ENCODE peak calls at places on chromosomes 13 and 19, in ten cellular contexts. N is tibial nerve, F is left lung, Q is neuronal stem cell, R is colonic mucosa, B is Karpas-422, O is choroid plexus epithelial cell, C is mucosa of descending colon, T is A549, W is stomach. X is an unnamed sample.

GRCh38 chr19:1046117-1046626 is 6.3 kb downstream of the ABCA7 start:
- DNase-seq in N (no peak), F (no peak), Q (no peak), R (no peak), B (no peak), O (no peak), C (no peak), T (no peak), W (no peak), X (no peak)

GRCh38 chr19:45901432-45901903 is 945 bp downstream of the MYPOP start:
- DNase-seq in N (no peak), F (peak), Q (no peak), R (peak), B (no peak), O (peak), C (peak), T (no peak), W (peak), X (peak)

GRCh38 chr19:12346896-12347295 is 13.5 kb upstream of the ZNF563 start:
- DNase-seq in N (no peak), F (no peak), Q (no peak), R (no peak), B (peak), O (no peak), C (no peak), T (no peak), W (no peak), X (no peak)

GRCh38 chr13:92272177-92272576 is 873.8 kb downstream of the GPC5 start:
- DNase-seq in N (no peak), F (no peak), Q (no peak), R (no peak), B (no peak), O (peak), C (no peak), T (no peak), W (no peak), X (no peak)

GRCh38 chr13:49690133-49690989 is 925 bp downstream of the EBPL start:
- DNase-seq in N (no peak), F (no peak), Q (no peak), R (peak), B (no peak), O (peak), C (no peak), T (peak), W (peak), X (no peak)

GRCh38 chr13:46388308-46388707 is 1.3 kb upstream of the RUBCNL start:
- DNase-seq in N (no peak), F (no peak), Q (no peak), R (no peak), B (no peak), O (no peak), C (no peak), T (no peak), W (no peak), X (no peak)

GRCh38 chr13:40438022-40438692 is 228.3 kb downstream of the FOXO1 start:
- DNase-seq in N (no peak), F (no peak), Q (no peak), R (no peak), B (no peak), O (no peak), C (no peak), T (no peak), W (no peak), X (peak)

GRCh38 chr19:10835089-10835753 is 791 bp downstream of the TMED1 start:
- DNase-seq in N (no peak), F (no peak), Q (no peak), R (no peak), B (no peak), O (no peak), C (no peak), T (peak), W (peak), X (no peak)

GRCh38 chr13:103878891-103879605 is 812.8 kb upstream of the SLC10A2 start:
- DNase-seq in N (no peak), F (no peak), Q (no peak), R (no peak), B (no peak), O (peak), C (no peak), T (no peak), W (no peak), X (no peak)

GRCh38 chr13:103883152-103883551 is 816.9 kb upstream of the SLC10A2 start:
- DNase-seq in N (peak), F (peak), Q (peak), R (peak), B (no peak), O (peak), C (peak), T (peak), W (peak), X (no peak)

GRCh38 chr13:103883698-103884097 is 817.5 kb upstream of the SLC10A2 start:
- DNase-seq in N (no peak), F (no peak), Q (no peak), R (no peak), B (no peak), O (peak), C (no peak), T (no peak), W (no peak), X (no peak)

DNA sequence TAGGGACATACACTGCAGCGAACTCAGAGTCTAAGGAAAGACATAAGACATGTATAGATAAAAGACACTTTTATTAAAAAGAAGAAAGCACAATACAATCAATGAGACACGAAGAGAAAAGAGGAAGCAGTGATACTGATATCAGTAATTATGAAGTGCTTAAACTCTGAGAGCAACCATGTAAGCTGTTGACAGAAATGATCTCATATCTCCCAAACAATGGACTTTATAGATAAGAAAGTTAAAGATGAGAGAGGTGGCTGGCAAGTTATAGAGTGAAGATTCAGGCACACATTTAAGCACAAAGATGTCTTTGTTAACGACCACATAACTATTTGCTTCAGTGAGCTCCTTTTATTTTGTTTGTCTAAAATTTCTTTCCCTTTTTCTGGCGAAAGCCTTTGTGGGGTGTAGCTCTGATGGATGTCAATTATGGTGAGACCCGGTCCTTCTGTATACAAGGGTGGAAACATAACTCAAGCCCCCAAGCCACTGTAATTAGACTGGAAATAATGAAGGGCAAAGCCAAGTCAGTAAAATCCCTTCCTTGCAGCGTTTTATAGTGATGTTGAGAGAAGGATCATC is 818.0 kb upstream of the SLC10A2 start:
- DNase-seq in N (no peak), F (no peak), Q (no peak), R (no peak), B (no peak), O (no peak), C (no peak), T (no peak), W (no peak), X (no peak)
- H3K4me3 ChIP-seq in N (no peak), F (no peak), Q (no peak), R (no peak), B (no peak), O (no peak), C (no peak), T (no peak), W (no peak), X (no peak)

GRCh38 chr13:20616059-20616797 is 49.3 kb downstream of the IFT88 start:
- DNase-seq in N (no peak), F (no peak), Q (no peak), R (no peak), B (no peak), O (peak), C (no peak), T (no peak), W (no peak), X (no peak)
- H3K4me3 ChIP-seq in N (no peak), F (no peak), Q (no peak), R (no peak), B (no peak), O (no peak), C (no peak), T (no peak), W (no peak), X (no peak)

GRCh38 chr13:71864981-71865857 is 1.8 kb downstream of the DACH1 start:
- DNase-seq in N (no peak), F (peak), Q (no peak), R (peak), B (no peak), O (no peak), C (peak), T (no peak), W (no peak), X (no peak)
- H3K4me3 ChIP-seq in N (peak), F (peak), Q (peak), R (peak), B (no peak), O (peak), C (peak), T (peak), W (peak), X (no peak)

DNA sequence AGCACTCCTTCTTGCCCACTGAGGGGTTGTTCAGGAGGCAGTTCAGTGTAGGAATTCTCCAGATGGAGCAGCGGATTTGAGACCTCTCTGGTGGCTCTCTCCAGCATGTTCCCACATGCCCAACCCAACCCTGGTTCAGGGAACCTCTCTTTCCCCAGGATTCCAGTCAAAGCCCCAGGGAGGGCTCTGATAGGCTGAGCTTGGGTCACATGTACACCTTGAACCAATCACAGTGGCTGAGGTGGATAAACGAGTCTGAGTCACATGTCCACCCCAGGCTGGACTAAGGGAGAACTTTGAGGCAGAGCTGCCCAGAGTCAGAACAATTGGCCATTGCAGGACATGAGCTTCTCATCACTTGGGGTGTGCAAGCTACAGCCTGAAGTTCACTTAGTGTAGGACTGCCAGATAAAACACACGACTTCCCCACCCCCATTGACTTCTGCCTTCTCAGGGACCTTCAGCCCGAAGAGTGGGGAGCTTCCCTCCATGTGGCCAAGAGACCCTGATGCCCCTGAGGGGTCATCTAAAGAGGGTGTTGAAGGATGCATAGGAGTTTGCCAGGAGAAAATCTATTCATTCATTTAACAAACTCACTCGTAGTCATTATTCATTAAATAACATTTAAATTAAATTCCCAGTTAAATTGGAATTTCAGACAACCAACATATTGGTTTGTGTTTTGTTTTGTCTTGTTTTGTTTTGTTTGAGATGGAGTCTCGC is 4.0 kb upstream of the MAST3 start:
- DNase-seq in N (no peak), F (no peak), Q (no peak), R (no peak), B (peak), O (peak), C (peak), T (peak), W (no peak), X (no peak)
- H3K4me3 ChIP-seq in N (no peak), F (no peak), Q (no peak), R (no peak), B (no peak), O (no peak), C (no peak), T (no peak), W (no peak), X (no peak)

DNA sequence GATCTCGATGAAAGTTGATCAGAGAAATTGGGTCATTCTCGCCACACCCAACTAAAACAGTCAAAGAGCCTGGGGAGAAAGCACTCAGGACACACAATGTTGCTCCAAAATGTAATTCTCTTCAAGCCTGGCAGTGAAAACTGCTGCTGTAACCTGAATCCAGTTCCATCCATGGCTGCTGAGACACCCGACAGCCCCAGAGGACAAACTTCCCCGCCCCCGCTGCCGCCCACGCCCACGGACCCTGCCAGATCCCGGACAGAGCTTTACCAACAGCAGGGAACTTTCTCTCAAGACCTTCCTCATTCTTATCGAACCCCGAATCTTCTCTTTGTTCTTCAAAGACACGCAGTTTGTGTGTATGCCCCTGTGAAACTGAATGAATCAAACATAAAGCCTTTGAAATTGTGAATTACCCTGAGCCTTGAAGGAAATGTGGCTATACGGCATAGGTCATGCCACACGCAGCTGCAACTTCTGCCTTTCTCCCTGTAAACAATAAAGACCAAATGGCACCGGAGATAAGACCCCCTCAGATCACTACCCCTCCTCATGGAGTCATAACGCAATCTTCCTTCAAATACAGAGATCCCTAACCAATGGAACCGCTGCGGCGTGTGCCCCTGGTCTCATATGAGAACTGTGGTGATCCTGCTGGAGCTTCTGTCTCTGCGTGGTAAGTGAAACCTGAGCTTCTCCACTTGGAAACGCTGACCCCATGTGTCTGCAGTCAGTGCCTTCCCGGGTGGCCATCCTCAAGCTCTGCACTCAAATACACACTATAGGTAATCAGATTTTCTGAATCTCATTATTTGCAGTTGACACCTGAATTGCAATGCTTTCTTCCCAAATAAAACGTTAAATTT is 4.8 kb upstream of the LAMP1 start:
- DNase-seq in N (no peak), F (peak), Q (no peak), R (peak), B (no peak), O (peak), C (no peak), T (no peak), W (no peak), X (peak)
- H3K4me3 ChIP-seq in N (peak), F (no peak), Q (no peak), R (no peak), B (no peak), O (peak), C (no peak), T (no peak), W (peak), X (peak)

GRCh38 chr19:8504171-8504570 is 1.7 kb upstream of the PRAM1 start:
- DNase-seq in N (no peak), F (no peak), Q (no peak), R (no peak), B (no peak), O (no peak), C (no peak), T (no peak), W (no peak), X (no peak)

GRCh38 chr19:8500158-8500557 is 2.3 kb downstream of the PRAM1 start:
- DNase-seq in N (no peak), F (no peak), Q (no peak), R (no peak), B (no peak), O (peak), C (no peak), T (no peak), W (no peak), X (no peak)

GRCh38 chr19:8503506-8503905 is 1.1 kb upstream of the PRAM1 start:
- DNase-seq in N (no peak), F (peak), Q (no peak), R (no peak), B (no peak), O (no peak), C (no peak), T (no peak), W (no peak), X (no peak)

GRCh38 chr19:8501547-8501946 is 893 bp downstream of the PRAM1 start:
- DNase-seq in N (no peak), F (no peak), Q (no peak), R (no peak), B (no peak), O (no peak), C (no peak), T (no peak), W (no peak), X (no peak)

DNA sequence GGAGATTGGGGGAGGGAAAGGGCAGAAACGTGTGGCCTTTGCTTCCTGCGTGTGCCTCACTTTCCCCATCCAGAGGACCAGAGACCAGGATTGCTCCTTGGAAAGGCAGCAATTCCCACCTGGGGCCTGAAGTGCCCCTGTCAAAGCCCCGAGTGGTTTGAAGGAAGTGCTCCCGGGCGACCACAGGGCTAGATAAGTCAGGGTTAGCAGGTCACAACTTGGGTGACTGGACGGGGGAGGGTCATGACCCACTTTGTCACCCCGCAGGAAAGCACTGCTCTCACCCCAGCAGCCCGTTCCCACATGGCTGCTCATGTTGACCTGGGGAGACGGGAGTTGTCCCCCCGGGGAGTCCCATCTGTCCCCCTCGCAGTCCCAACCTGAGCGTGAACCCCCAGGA is 472 bp downstream of the PRAM1 start:
- DNase-seq in N (no peak), F (no peak), Q (no peak), R (no peak), B (no peak), O (no peak), C (no peak), T (no peak), W (no peak), X (no peak)
- H3K4me3 ChIP-seq in N (no peak), F (no peak), Q (no peak), R (no peak), B (no peak), O (no peak), C (no peak), T (no peak), W (no peak), X (no peak)

GRCh38 chr19:3357731-3358391 is 8.5 kb upstream of the NFIC start:
- DNase-seq in N (no peak), F (no peak), Q (no peak), R (no peak), B (no peak), O (no peak), C (no peak), T (no peak), W (no peak), X (no peak)
- H3K4me3 ChIP-seq in N (peak), F (no peak), Q (no peak), R (no peak), B (no peak), O (peak), C (no peak), T (peak), W (peak), X (no peak)

GRCh38 chr13:96680898-96681297 is 313.4 kb downstream of the OXGR1 start:
- DNase-seq in N (no peak), F (no peak), Q (no peak), R (no peak), B (no peak), O (no peak), C (no peak), T (no peak), W (no peak), X (no peak)

GRCh38 chr13:96672016-96672415 is 322.3 kb downstream of the OXGR1 start:
- DNase-seq in N (no peak), F (no peak), Q (no peak), R (no peak), B (no peak), O (no peak), C (no peak), T (no peak), W (no peak), X (no peak)

GRCh38 chr13:96673825-96674224 is 320.5 kb downstream of the OXGR1 start:
- DNase-seq in N (no peak), F (no peak), Q (no peak), R (no peak), B (no peak), O (no peak), C (no peak), T (no peak), W (no peak), X (no peak)

GRCh38 chr13:96678801-96679200 is 315.5 kb downstream of the OXGR1 start:
- DNase-seq in N (no peak), F (no peak), Q (no peak), R (no peak), B (no peak), O (no peak), C (no peak), T (no peak), W (no peak), X (no peak)

GRCh38 chr13:96677029-96677428 is 317.2 kb downstream of the OXGR1 start:
- DNase-seq in N (no peak), F (no peak), Q (no peak), R (no peak), B (no peak), O (no peak), C (no peak), T (no peak), W (no peak), X (no peak)
- H3K4me3 ChIP-seq in N (no peak), F (no peak), Q (no peak), R (no peak), B (no peak), O (no peak), C (no peak), T (no peak), W (no peak), X (no peak)

GRCh38 chr19:9818734-9819589 is at the start of gene FBXL12:
- DNase-seq in N (peak), F (peak), Q (peak), R (peak), B (peak), O (peak), C (peak), T (peak), W (peak), X (peak)

GRCh38 chr19:9818175-9818733 is 625 bp downstream of the FBXL12 start:
- DNase-seq in N (no peak), F (no peak), Q (no peak), R (no peak), B (no peak), O (no peak), C (no peak), T (no peak), W (no peak), X (no peak)

GRCh38 chr19:9823816-9824215 is 3.9 kb upstream of the UBL5 start:
- DNase-seq in N (no peak), F (no peak), Q (no peak), R (no peak), B (no peak), O (no peak), C (no peak), T (no peak), W (no peak), X (no peak)

GRCh38 chr19:9819590-9819898 is 665 bp upstream of the FBXL12 start:
- DNase-seq in N (no peak), F (no peak), Q (no peak), R (no peak), B (no peak), O (no peak), C (no peak), T (peak), W (no peak), X (no peak)
- H3K4me3 ChIP-seq in N (peak), F (no peak), Q (peak), R (peak), B (peak), O (peak), C (peak), T (peak), W (peak), X (peak)

DNA sequence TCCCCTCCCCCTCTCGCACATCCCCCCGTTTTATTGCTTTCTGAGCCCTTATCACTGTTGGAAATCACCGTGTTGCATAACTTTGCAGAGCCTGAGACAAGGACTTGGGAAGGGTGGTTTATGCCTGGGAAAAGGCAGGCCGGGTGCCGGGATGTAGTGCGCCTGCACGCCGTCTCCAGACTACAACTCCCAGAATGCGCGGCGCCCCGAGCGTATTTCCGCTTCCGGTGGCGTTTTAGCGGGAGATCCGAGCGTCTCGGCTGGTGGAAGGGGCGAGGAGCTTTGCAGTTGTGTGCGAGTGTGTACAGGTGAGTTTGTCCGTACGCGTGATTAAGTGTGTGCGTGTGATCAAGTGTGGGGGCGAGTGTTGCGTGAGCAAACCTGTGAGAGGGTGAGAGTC is 75.4 kb downstream of the PEG3 start:
- DNase-seq in N (no peak), F (peak), Q (peak), R (peak), B (no peak), O (no peak), C (peak), T (no peak), W (peak), X (no peak)
- H3K4me3 ChIP-seq in N (peak), F (peak), Q (peak), R (peak), B (no peak), O (no peak), C (no peak), T (no peak), W (peak), X (no peak)

X was measured in CD4-positive, alpha-beta memory T cell.